ENCODE peak calls at places on chromosomes 7 and 10, in four cellular contexts. O is spleen, R is psoas muscle, F is pancreas. S is an unnamed sample. For H3K4me1, the result is how much of the 10 kb centered on the place peaks cover.

GRCh38 chr7:47905071-47905920 is 43.0 kb downstream of the PKD1L1 start:
- DNase-seq in O (no peak), R (no peak), F (no peak), S (no peak)

GRCh38 chr10:12922117-12922900 is 79.2 kb downstream of the CCDC3 start:
- DNase-seq in O (no peak), R (no peak), F (no peak), S (no peak)

GRCh38 chr10:81018898-81019890 is 481.5 kb downstream of the SH2D4B start:
- DNase-seq in O (no peak), R (no peak), F (peak), S (peak)

GRCh38 chr7:83118347-83119001 is 44.2 kb downstream of the PCLO start:
- DNase-seq in O (no peak), R (no peak), F (no peak), S (no peak)

GRCh38 chr7:105336009-105336408 is 52.7 kb downstream of the SRPK2 start:
- DNase-seq in O (no peak), R (no peak), F (no peak), S (peak)

GRCh38 chr10:102399217-102400021 is 3.9 kb downstream of the NFKB2 start:
- DNase-seq in O (peak), R (peak), F (peak), S (peak)

GRCh38 chr7:28013441-28013840 is 167.2 kb downstream of the JAZF1 start:
- DNase-seq in O (no peak), R (no peak), F (no peak), S (no peak)

GRCh38 chr10:12372846-12373245 is 23.5 kb downstream of the CAMK1D start:
- DNase-seq in O (no peak), R (no peak), F (no peak), S (no peak)

GRCh38 chr10:129949411-129950335 is 14.4 kb downstream of the EBF3 start:
- DNase-seq in O (peak), R (peak), F (no peak), S (peak)

GRCh38 chr10:25556457-25556856 is 377.6 kb upstream of the MYO3A start:
- DNase-seq in O (no peak), R (no peak), F (no peak), S (no peak)

GRCh38 chr7:22485189-22485588 is 14.8 kb downstream of the STEAP1B start:
- DNase-seq in O (no peak), R (no peak), F (no peak), S (peak)

GRCh38 chr7:6604458-6604857 is 11.0 kb upstream of the ZNF853 start:
- DNase-seq in O (no peak), R (no peak), F (no peak), S (no peak)
- H3K4me3 ChIP-seq in O (no peak), R (no peak), F (no peak), S (no peak)

GRCh38 chr10:9646201-9646600 is 1371.5 kb upstream of the CELF2 start:
- DNase-seq in O (no peak), R (no peak), F (no peak), S (no peak)
- H3K4me1 ChIP-seq in O (under half), R (under half), F (under half), S (under half)

DNA sequence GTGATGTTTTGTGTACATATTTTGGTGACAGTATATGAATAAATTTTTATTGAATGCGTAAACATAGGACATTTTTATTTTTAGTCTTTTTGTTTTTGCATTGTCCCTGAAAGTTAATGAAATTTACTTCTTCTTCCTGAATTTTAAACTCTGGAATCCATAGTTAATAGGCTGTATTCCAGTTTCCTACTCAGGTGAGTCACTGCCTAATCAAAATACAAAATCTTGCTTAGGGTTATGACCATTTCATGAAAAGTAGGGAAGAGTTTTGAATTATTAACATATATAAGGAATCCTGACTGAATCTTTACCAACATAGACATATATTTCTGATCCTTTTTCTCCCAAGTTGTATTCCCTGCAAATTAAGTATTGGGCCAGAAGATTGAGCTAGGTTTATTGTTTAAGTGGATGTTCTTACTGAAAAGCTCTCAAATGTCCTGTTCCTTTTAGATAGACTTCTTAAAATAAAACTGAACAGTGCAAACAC is 2.6 kb downstream of the CREM start:
- DNase-seq in O (no peak), R (no peak), F (no peak), S (no peak)
- H3K4me3 ChIP-seq in O (no peak), R (no peak), F (no peak), S (no peak)

GRCh38 chr10:71260622-71261325 is 48.4 kb downstream of the UNC5B start:
- DNase-seq in O (no peak), R (no peak), F (no peak), S (peak)

GRCh38 chr10:71259815-71260501 is 47.6 kb downstream of the UNC5B start:
- DNase-seq in O (no peak), R (no peak), F (no peak), S (peak)

GRCh38 chr10:71263376-71263775 is 51.0 kb downstream of the UNC5B start:
- DNase-seq in O (no peak), R (no peak), F (peak), S (no peak)

GRCh38 chr10:71262817-71263216 is 50.4 kb downstream of the UNC5B start:
- DNase-seq in O (no peak), R (no peak), F (no peak), S (no peak)

DNA sequence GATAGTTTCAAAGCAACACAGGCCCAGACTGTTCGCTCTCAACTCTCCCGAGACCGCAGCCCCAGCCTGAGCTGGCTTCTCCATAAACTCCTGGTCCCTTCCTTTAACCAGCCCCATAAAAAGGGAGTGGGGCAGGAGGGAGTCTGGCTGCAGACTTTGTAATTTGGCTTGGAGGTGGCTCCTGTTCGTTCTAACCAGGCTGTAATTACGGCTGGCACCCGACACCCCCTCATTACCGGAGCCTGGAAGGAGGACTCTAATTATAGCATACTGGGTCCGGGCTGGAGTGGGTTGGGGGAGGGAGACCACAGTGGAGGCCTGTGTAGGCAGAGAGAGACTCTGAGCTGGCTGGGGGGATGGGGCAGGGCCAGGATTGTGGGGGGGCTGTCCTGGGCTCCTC is 49.7 kb downstream of the UNC5B start:
- DNase-seq in O (no peak), R (no peak), F (no peak), S (no peak)
- H3K4me1 ChIP-seq in O (under half), R (under half), F (under half), S (under half)

GRCh38 chr7:107700570-107700969 is 39.9 kb downstream of the SLC26A4 start:
- DNase-seq in O (no peak), R (no peak), F (no peak), S (peak)
- H3K4me3 ChIP-seq in O (no peak), R (no peak), F (no peak), S (no peak)

DNA sequence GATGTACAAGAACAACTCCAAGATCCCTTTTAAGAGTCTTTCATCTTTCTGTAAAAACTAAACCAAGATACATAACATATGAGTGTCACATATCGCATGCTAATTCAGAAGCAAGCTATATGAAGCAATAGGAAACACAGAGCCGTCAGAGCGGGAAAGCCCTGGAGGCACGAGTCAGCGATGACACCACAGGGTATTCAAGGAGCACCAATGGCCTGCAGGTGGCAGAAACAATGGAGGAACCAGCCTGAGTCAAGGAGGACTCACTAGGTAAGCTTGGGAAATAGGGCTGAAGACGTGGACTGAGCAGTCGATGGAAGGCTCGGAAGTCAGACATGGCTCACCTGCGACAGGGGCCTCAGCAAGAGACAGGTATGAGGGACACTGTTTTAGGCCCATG is 214.4 kb downstream of the FAM107B start:
- DNase-seq in O (peak), R (no peak), F (no peak), S (peak)
- H3K4me1 ChIP-seq in O (under half), R (under half), F (half or more), S (under half)

GRCh38 chr10:101145145-101145544 is 14.0 kb downstream of the TLX1 start:
- DNase-seq in O (no peak), R (no peak), F (no peak), S (no peak)
- H3K4me3 ChIP-seq in O (no peak), R (no peak), F (no peak), S (no peak)

DNA sequence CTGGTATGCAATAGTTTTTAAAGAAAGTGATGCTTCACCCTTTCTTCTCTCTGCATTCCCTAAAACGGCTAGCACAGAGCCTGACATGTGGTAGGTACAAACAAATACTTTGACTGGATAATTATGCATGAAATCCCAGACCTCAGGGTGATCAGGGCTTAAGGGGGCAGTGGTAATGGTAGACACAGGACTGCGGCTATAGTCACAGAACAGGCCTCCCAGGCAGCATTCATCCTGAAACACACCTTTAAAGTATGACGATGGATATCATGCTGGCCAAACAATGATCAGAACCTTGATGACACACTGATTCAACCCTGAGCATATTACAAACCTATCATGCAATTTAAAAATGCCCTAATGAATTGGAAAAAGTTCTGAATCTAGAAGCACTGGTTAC is 110.8 kb downstream of the PIP4K2A start:
- DNase-seq in O (no peak), R (no peak), F (no peak), S (no peak)
- H3K4me1 ChIP-seq in O (half or more), R (under half), F (under half), S (under half)